ENCODE peak calls at places on chromosomes 4 and X, in seven cellular contexts. One of them, this sample, is unnamed. For H3K9me3, the result is how much of the 10 kb centered on the place peaks cover.

GRCh38 chrX:41085883-41086626 is 810 bp downstream of the USP9X start:
- DNase-seq in CD4-positive, alpha-beta T cell: peak
- DNase-seq in adrenal gland: peak
- DNase-seq in NT2/D1: no peak
- DNase-seq in uterus: peak
- DNase-seq in IMR-90: peak
- DNase-seq in HepG2: peak
- DNase-seq in this sample: peak

GRCh38 chrX:110086916-110087484 is 84.1 kb downstream of the TMEM164 start:
- DNase-seq in IMR-90: peak
- DNase-seq in uterus: no peak
- DNase-seq in adrenal gland: no peak
- DNase-seq in HepG2: peak
- DNase-seq in NT2/D1: no peak
- DNase-seq in CD4-positive, alpha-beta T cell: no peak
- DNase-seq in this sample: no peak

GRCh38 chr4:110501826-110502225 is 25.9 kb downstream of the ENPEP start:
- DNase-seq in adrenal gland: no peak
- DNase-seq in HepG2: no peak
- DNase-seq in uterus: no peak
- DNase-seq in IMR-90: peak
- DNase-seq in NT2/D1: no peak
- DNase-seq in CD4-positive, alpha-beta T cell: no peak
- DNase-seq in this sample: no peak

GRCh38 chr4:41358626-41359025 is 101.9 kb downstream of the UCHL1 start:
- DNase-seq in IMR-90: no peak
- DNase-seq in NT2/D1: no peak
- DNase-seq in HepG2: no peak
- DNase-seq in uterus: no peak
- DNase-seq in adrenal gland: no peak
- DNase-seq in CD4-positive, alpha-beta T cell: no peak
- DNase-seq in this sample: no peak

GRCh38 chr4:173301518-173302201 is 32.5 kb downstream of the HMGB2 start:
- DNase-seq in adrenal gland: no peak
- DNase-seq in uterus: peak
- DNase-seq in HepG2: no peak
- DNase-seq in CD4-positive, alpha-beta T cell: no peak
- DNase-seq in IMR-90: peak
- DNase-seq in NT2/D1: no peak
- DNase-seq in this sample: no peak

GRCh38 chr4:2570551-2571222 is 34.2 kb downstream of the FAM193A start:
- DNase-seq in adrenal gland: peak
- DNase-seq in HepG2: no peak
- DNase-seq in CD4-positive, alpha-beta T cell: peak
- DNase-seq in NT2/D1: no peak
- DNase-seq in uterus: peak
- DNase-seq in IMR-90: no peak
- DNase-seq in this sample: no peak

GRCh38 chr4:38162240-38162784 is 202.1 kb downstream of the PTTG2 start:
- DNase-seq in IMR-90: peak
- DNase-seq in uterus: peak
- DNase-seq in HepG2: peak
- DNase-seq in adrenal gland: peak
- DNase-seq in CD4-positive, alpha-beta T cell: no peak
- DNase-seq in NT2/D1: no peak
- DNase-seq in this sample: no peak

GRCh38 chr4:7408166-7408565 is 26.6 kb downstream of the PSAPL1 start:
- DNase-seq in IMR-90: no peak
- DNase-seq in HepG2: no peak
- DNase-seq in uterus: no peak
- DNase-seq in adrenal gland: no peak
- DNase-seq in NT2/D1: no peak
- DNase-seq in CD4-positive, alpha-beta T cell: no peak
- DNase-seq in this sample: no peak

GRCh38 chr4:174835536-174835935 is 6.5 kb upstream of the GLRA3 start:
- DNase-seq in NT2/D1: no peak
- DNase-seq in adrenal gland: no peak
- DNase-seq in IMR-90: no peak
- DNase-seq in CD4-positive, alpha-beta T cell: no peak
- DNase-seq in uterus: no peak
- DNase-seq in HepG2: no peak
- DNase-seq in this sample: no peak

GRCh38 chr4:103129174-103129573 is 29.5 kb upstream of the BDH2 start:
- DNase-seq in uterus: no peak
- DNase-seq in NT2/D1: no peak
- DNase-seq in HepG2: no peak
- DNase-seq in IMR-90: no peak
- DNase-seq in adrenal gland: no peak
- DNase-seq in CD4-positive, alpha-beta T cell: no peak
- DNase-seq in this sample: no peak

GRCh38 chr4:56681158-56681848 is at the start of gene HOPX:
- DNase-seq in IMR-90: no peak
- DNase-seq in NT2/D1: no peak
- DNase-seq in adrenal gland: peak
- DNase-seq in CD4-positive, alpha-beta T cell: peak
- DNase-seq in HepG2: no peak
- DNase-seq in uterus: no peak
- DNase-seq in this sample: no peak

GRCh38 chrX:83469551-83469950 is 38.5 kb upstream of the POU3F4 start:
- DNase-seq in NT2/D1: peak
- DNase-seq in uterus: no peak
- DNase-seq in HepG2: peak
- DNase-seq in CD4-positive, alpha-beta T cell: no peak
- DNase-seq in adrenal gland: peak
- DNase-seq in IMR-90: peak
- DNase-seq in this sample: no peak

GRCh38 chrX:99242001-99242400 is 1168.1 kb downstream of the PCDH19 start:
- DNase-seq in uterus: no peak
- DNase-seq in IMR-90: no peak
- DNase-seq in CD4-positive, alpha-beta T cell: no peak
- DNase-seq in NT2/D1: peak
- DNase-seq in adrenal gland: no peak
- DNase-seq in HepG2: no peak
- DNase-seq in this sample: no peak

GRCh38 chr4:56215138-56215793 is 172.0 kb downstream of the AASDH start:
- DNase-seq in NT2/D1: no peak
- DNase-seq in HepG2: peak
- DNase-seq in IMR-90: no peak
- DNase-seq in uterus: no peak
- DNase-seq in CD4-positive, alpha-beta T cell: no peak
- DNase-seq in adrenal gland: no peak
- DNase-seq in this sample: no peak

GRCh38 chrX:77448170-77448569 is 981 bp downstream of the FGF16 start:
- DNase-seq in IMR-90: no peak
- DNase-seq in CD4-positive, alpha-beta T cell: no peak
- DNase-seq in NT2/D1: no peak
- DNase-seq in HepG2: no peak
- DNase-seq in uterus: no peak
- DNase-seq in adrenal gland: no peak
- DNase-seq in this sample: no peak

GRCh38 chr4:38266616-38267015 is 306.4 kb downstream of the PTTG2 start:
- DNase-seq in IMR-90: peak
- DNase-seq in adrenal gland: peak
- DNase-seq in CD4-positive, alpha-beta T cell: no peak
- DNase-seq in HepG2: peak
- DNase-seq in NT2/D1: no peak
- DNase-seq in uterus: no peak
- DNase-seq in this sample: no peak

GRCh38 chr4:7134737-7135388 is 57.5 kb upstream of the SORCS2 start:
- DNase-seq in CD4-positive, alpha-beta T cell: no peak
- DNase-seq in uterus: peak
- DNase-seq in IMR-90: peak
- DNase-seq in HepG2: no peak
- DNase-seq in NT2/D1: no peak
- DNase-seq in adrenal gland: peak
- DNase-seq in this sample: no peak

GRCh38 chr4:15078682-15079642 is 76.7 kb downstream of the CPEB2 start:
- DNase-seq in HepG2: no peak
- DNase-seq in IMR-90: peak
- DNase-seq in CD4-positive, alpha-beta T cell: no peak
- DNase-seq in adrenal gland: no peak
- DNase-seq in NT2/D1: no peak
- DNase-seq in uterus: no peak
- DNase-seq in this sample: no peak

GRCh38 chr4:53205970-53206369 is 159.9 kb downstream of the SCFD2 start:
- DNase-seq in HepG2: no peak
- DNase-seq in CD4-positive, alpha-beta T cell: no peak
- DNase-seq in adrenal gland: no peak
- DNase-seq in NT2/D1: no peak
- DNase-seq in uterus: no peak
- DNase-seq in IMR-90: peak
- DNase-seq in this sample: no peak

GRCh38 chr4:165175879-165176278 is 31.5 kb upstream of the KLHL2 start:
- DNase-seq in adrenal gland: peak
- DNase-seq in HepG2: no peak
- DNase-seq in CD4-positive, alpha-beta T cell: no peak
- DNase-seq in NT2/D1: no peak
- DNase-seq in IMR-90: no peak
- DNase-seq in uterus: no peak
- DNase-seq in this sample: no peak

GRCh38 chrX:73028876-73029275 is 26.1 kb downstream of the PABPC1L2B start:
- DNase-seq in IMR-90: no peak
- DNase-seq in HepG2: no peak
- DNase-seq in adrenal gland: no peak
- DNase-seq in CD4-positive, alpha-beta T cell: no peak
- DNase-seq in uterus: no peak
- DNase-seq in NT2/D1: no peak
- DNase-seq in this sample: no peak
- H3K9me3 ChIP-seq in IMR-90: under half
- H3K9me3 ChIP-seq in HepG2: under half
- H3K9me3 ChIP-seq in adrenal gland: under half
- H3K9me3 ChIP-seq in CD4-positive, alpha-beta T cell: under half
- H3K9me3 ChIP-seq in uterus: under half
- H3K9me3 ChIP-seq in NT2/D1: under half
- H3K9me3 ChIP-seq in this sample: under half

GRCh38 chrX:145818522-145819075 is 970 bp downstream of the SLITRK2 start:
- DNase-seq in NT2/D1: no peak
- DNase-seq in adrenal gland: no peak
- DNase-seq in HepG2: no peak
- DNase-seq in uterus: no peak
- DNase-seq in IMR-90: no peak
- DNase-seq in CD4-positive, alpha-beta T cell: no peak
- DNase-seq in this sample: no peak

GRCh38 chrX:145821291-145821897 is 3.8 kb downstream of the SLITRK2 start:
- DNase-seq in CD4-positive, alpha-beta T cell: no peak
- DNase-seq in HepG2: no peak
- DNase-seq in NT2/D1: no peak
- DNase-seq in adrenal gland: no peak
- DNase-seq in IMR-90: no peak
- DNase-seq in uterus: no peak
- DNase-seq in this sample: no peak

GRCh38 chrX:145820825-145821224 is 3.2 kb downstream of the SLITRK2 start:
- DNase-seq in NT2/D1: no peak
- DNase-seq in IMR-90: no peak
- DNase-seq in uterus: no peak
- DNase-seq in adrenal gland: no peak
- DNase-seq in CD4-positive, alpha-beta T cell: no peak
- DNase-seq in HepG2: no peak
- DNase-seq in this sample: no peak

GRCh38 chrX:145823132-145823531 is 5.5 kb downstream of the SLITRK2 start:
- DNase-seq in IMR-90: no peak
- DNase-seq in uterus: no peak
- DNase-seq in HepG2: no peak
- DNase-seq in NT2/D1: no peak
- DNase-seq in adrenal gland: no peak
- DNase-seq in CD4-positive, alpha-beta T cell: no peak
- DNase-seq in this sample: no peak

DNA sequence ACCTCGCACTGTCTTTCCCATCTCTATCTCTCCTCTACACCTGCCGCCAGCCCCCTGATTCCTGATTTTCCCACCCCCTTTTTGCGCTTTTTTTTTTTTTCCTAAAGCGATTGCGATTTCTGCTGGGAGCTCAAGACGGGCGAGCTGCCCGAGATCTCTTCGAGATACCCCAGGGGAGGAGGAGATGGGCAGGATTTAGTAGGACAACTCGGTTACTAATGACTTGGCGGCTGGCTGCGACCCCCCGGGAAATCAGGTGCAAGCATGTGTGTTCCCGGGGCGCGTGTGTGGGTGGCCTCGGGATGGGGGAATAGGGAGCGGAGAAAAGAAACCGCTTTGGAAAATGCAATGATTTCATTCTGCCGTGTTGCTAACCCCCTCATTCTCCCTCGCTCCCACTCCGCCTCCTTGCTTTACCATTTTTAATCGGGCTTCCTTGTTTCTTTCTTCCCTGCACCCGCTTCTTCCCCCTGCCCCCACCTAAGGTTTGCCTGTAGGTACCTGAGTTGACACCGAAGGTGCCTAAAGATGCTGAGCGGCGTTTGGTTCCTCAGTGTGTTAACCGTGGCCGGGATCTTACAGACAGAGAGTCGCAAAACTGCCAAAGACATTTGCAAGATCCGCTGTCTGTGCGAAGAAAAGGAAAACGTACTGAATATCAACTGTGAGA is 4.4 kb downstream of the SLITRK2 start:
- DNase-seq in NT2/D1: no peak
- DNase-seq in IMR-90: no peak
- DNase-seq in HepG2: no peak
- DNase-seq in adrenal gland: no peak
- DNase-seq in CD4-positive, alpha-beta T cell: no peak
- DNase-seq in uterus: no peak
- DNase-seq in this sample: no peak
- H3K9me3 ChIP-seq in NT2/D1: under half
- H3K9me3 ChIP-seq in IMR-90: under half
- H3K9me3 ChIP-seq in HepG2: under half
- H3K9me3 ChIP-seq in adrenal gland: under half
- H3K9me3 ChIP-seq in CD4-positive, alpha-beta T cell: under half
- H3K9me3 ChIP-seq in uterus: under half
- H3K9me3 ChIP-seq in this sample: under half

DNA sequence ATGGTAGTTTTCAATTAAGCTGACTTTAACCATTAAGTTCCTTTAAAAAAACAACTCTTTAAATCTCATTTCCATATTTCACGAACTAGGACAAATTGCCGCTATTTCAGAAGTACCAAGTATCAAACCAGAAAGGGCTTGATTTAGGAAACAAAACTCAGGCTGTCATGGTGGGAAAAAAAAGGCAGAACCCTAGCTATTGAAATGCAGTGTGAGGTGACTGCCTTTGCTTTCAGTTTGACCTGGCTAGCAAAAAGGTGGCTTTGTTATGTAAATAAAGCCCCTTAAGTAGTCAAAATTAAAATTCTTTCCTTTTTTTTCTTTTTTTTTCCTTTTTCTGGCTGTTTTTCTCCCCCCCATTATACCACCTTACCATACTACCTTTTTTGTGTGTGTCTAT is 40.6 kb upstream of the CYP2U1 start:
- DNase-seq in IMR-90: no peak
- DNase-seq in uterus: no peak
- DNase-seq in adrenal gland: no peak
- DNase-seq in HepG2: no peak
- DNase-seq in CD4-positive, alpha-beta T cell: no peak
- DNase-seq in NT2/D1: peak
- DNase-seq in this sample: no peak
- H3K9me3 ChIP-seq in IMR-90: under half
- H3K9me3 ChIP-seq in uterus: under half
- H3K9me3 ChIP-seq in adrenal gland: under half
- H3K9me3 ChIP-seq in HepG2: under half
- H3K9me3 ChIP-seq in CD4-positive, alpha-beta T cell: under half
- H3K9me3 ChIP-seq in NT2/D1: half or more
- H3K9me3 ChIP-seq in this sample: under half

GRCh38 chr4:170202721-170203120 is 113.0 kb upstream of the AADAT start:
- DNase-seq in HepG2: no peak
- DNase-seq in NT2/D1: no peak
- DNase-seq in uterus: no peak
- DNase-seq in IMR-90: no peak
- DNase-seq in CD4-positive, alpha-beta T cell: no peak
- DNase-seq in adrenal gland: no peak
- DNase-seq in this sample: no peak
- H3K9me3 ChIP-seq in HepG2: under half
- H3K9me3 ChIP-seq in NT2/D1: under half
- H3K9me3 ChIP-seq in uterus: under half
- H3K9me3 ChIP-seq in IMR-90: under half
- H3K9me3 ChIP-seq in CD4-positive, alpha-beta T cell: under half
- H3K9me3 ChIP-seq in adrenal gland: under half
- H3K9me3 ChIP-seq in this sample: under half